ENCODE peak calls at places on chromosomes 7 and 10, in seven cellular contexts. P, K, M, C, V, B and R are unnamed samples.

GRCh38 chr7:867406-868188 is 8.8 kb upstream of the GET4 start:
- DNase-seq in P (no peak), K (peak), M (no peak), C (peak), V (peak), B (no peak), R (peak)

GRCh38 chr7:24702674-24703235 is 54.5 kb downstream of the GSDME start:
- DNase-seq in P (no peak), K (no peak), M (no peak), C (peak), V (no peak), B (no peak), R (peak)

GRCh38 chr10:6239213-6239991 is 36.7 kb downstream of the PFKFB3 start:
- DNase-seq in P (peak), K (no peak), M (peak), C (peak), V (peak), B (no peak), R (no peak)

GRCh38 chr10:4195214-4195613 is 410.2 kb upstream of the KLF6 start:
- DNase-seq in P (no peak), K (no peak), M (no peak), C (peak), V (peak), B (no peak), R (no peak)

GRCh38 chr10:49115796-49116508 is 630 bp upstream of the VSTM4 start:
- DNase-seq in P (peak), K (no peak), M (no peak), C (no peak), V (no peak), B (no peak), R (no peak)

GRCh38 chr10:14382022-14382421 is 51.3 kb upstream of the FRMD4A start:
- DNase-seq in P (peak), K (no peak), M (peak), C (no peak), V (no peak), B (no peak), R (no peak)

GRCh38 chr10:131184503-131184902 is 127.0 kb downstream of the TCERG1L start:
- DNase-seq in P (no peak), K (no peak), M (no peak), C (no peak), V (no peak), B (no peak), R (no peak)

GRCh38 chr10:132057191-132057681 is 8.5 kb upstream of the JAKMIP3 start:
- DNase-seq in P (no peak), K (no peak), M (no peak), C (no peak), V (no peak), B (no peak), R (no peak)

GRCh38 chr10:49079072-49079471 is 36.2 kb downstream of the VSTM4 start:
- DNase-seq in P (no peak), K (no peak), M (no peak), C (no peak), V (no peak), B (no peak), R (no peak)

GRCh38 chr10:109727436-109727835 is 195.9 kb downstream of the XPNPEP1 start:
- DNase-seq in P (no peak), K (no peak), M (no peak), C (no peak), V (no peak), B (no peak), R (no peak)

GRCh38 chr10:17835688-17836087 is 26.5 kb downstream of the MRC1 start:
- DNase-seq in P (no peak), K (no peak), M (no peak), C (peak), V (peak), B (no peak), R (no peak)

GRCh38 chr10:17737021-17737965 is 14.7 kb upstream of the TMEM236 start:
- DNase-seq in P (no peak), K (peak), M (no peak), C (peak), V (peak), B (no peak), R (no peak)

GRCh38 chr10:110208614-110209398 is 1.4 kb downstream of the MXI1 start:
- DNase-seq in P (peak), K (peak), M (no peak), C (peak), V (peak), B (peak), R (peak)

GRCh38 chr7:41994746-41995110 is 242.3 kb downstream of the GLI3 start:
- DNase-seq in P (no peak), K (no peak), M (no peak), C (peak), V (no peak), B (no peak), R (no peak)